ENCODE peak calls at places on chromosome 6, in four cellular contexts. One of them, this sample, is unnamed.
A peak's percentile ranks its signal among the peaks of the same experiment; 100 is the strongest.

GRCh38 chr6:13299909-13300308 is 28.4 kb downstream of the TBC1D7 start:
- DNase-seq in PC-3: no peak
- DNase-seq in fibroblast of lung: no peak
- DNase-seq in K562: no peak
- DNase-seq in this sample: peak; percentile 33

GRCh38 chr6:122170274-122170673 is 229.2 kb upstream of the HSF2 start:
- DNase-seq in PC-3: no peak
- DNase-seq in fibroblast of lung: no peak
- DNase-seq in K562: no peak
- DNase-seq in this sample: no peak

GRCh38 chr6:144474290-144474689 is 189.2 kb downstream of the UTRN start:
- DNase-seq in PC-3: no peak
- DNase-seq in fibroblast of lung: no peak
- DNase-seq in K562: no peak
- DNase-seq in this sample: no peak

GRCh38 chr6:142378138-142378875 is 76.5 kb downstream of the ADGRG6 start:
- DNase-seq in PC-3: peak; percentile 85
- DNase-seq in fibroblast of lung: peak; percentile 94
- DNase-seq in K562: no peak
- DNase-seq in this sample: no peak

GRCh38 chr6:158160932-158161539 is 7.0 kb downstream of the SERAC1 start:
- DNase-seq in PC-3: no peak
- DNase-seq in fibroblast of lung: peak; percentile 77
- DNase-seq in K562: no peak
- DNase-seq in this sample: no peak

GRCh38 chr6:152273638-152274037 is 363.5 kb downstream of the SYNE1 start:
- DNase-seq in PC-3: no peak
- DNase-seq in fibroblast of lung: peak; percentile 76
- DNase-seq in K562: no peak
- DNase-seq in this sample: peak; percentile 84

GRCh38 chr6:113879186-113880096 is 22.3 kb downstream of the MARCKS start:
- DNase-seq in PC-3: peak; percentile 76
- DNase-seq in fibroblast of lung: peak; percentile 84
- DNase-seq in K562: peak; percentile 36
- DNase-seq in this sample: peak; percentile 80

GRCh38 chr6:12548526-12548925 is 168.0 kb upstream of the PHACTR1 start:
- DNase-seq in PC-3: no peak
- DNase-seq in fibroblast of lung: peak; percentile 95
- DNase-seq in K562: no peak
- DNase-seq in this sample: no peak

GRCh38 chr6:82385102-82385501 is 21.5 kb downstream of the TPBG start:
- DNase-seq in PC-3: no peak
- DNase-seq in fibroblast of lung: no peak
- DNase-seq in K562: no peak
- DNase-seq in this sample: peak; percentile 76

GRCh38 chr6:159172066-159172465 is 2.9 kb downstream of the FNDC1 start:
- DNase-seq in PC-3: no peak
- DNase-seq in fibroblast of lung: peak; percentile 79
- DNase-seq in K562: no peak
- DNase-seq in this sample: no peak

GRCh38 chr6:2529217-2529719 is 221.5 kb downstream of the MYLK4 start:
- DNase-seq in PC-3: no peak
- DNase-seq in fibroblast of lung: no peak
- DNase-seq in K562: no peak
- DNase-seq in this sample: no peak

GRCh38 chr6:6543181-6543879 is 45.2 kb upstream of the LY86 start:
- DNase-seq in PC-3: no peak
- DNase-seq in fibroblast of lung: no peak
- DNase-seq in K562: no peak
- DNase-seq in this sample: no peak

GRCh38 chr6:85424981-85425380 is 24.9 kb upstream of the NT5E start:
- DNase-seq in PC-3: no peak
- DNase-seq in fibroblast of lung: no peak
- DNase-seq in K562: no peak
- DNase-seq in this sample: no peak

GRCh38 chr6:170293881-170294755 is 3.2 kb upstream of the DLL1 start:
- DNase-seq in PC-3: no peak
- DNase-seq in fibroblast of lung: no peak
- DNase-seq in K562: no peak
- DNase-seq in this sample: no peak

GRCh38 chr6:75882734-75883133 is 133.7 kb downstream of the MYO6 start:
- DNase-seq in PC-3: peak; percentile 76
- DNase-seq in fibroblast of lung: peak; percentile 59
- DNase-seq in K562: no peak
- DNase-seq in this sample: no peak

GRCh38 chr6:45398075-45398817 is 20.5 kb upstream of the SUPT3H start:
- DNase-seq in PC-3: peak; percentile 94
- DNase-seq in fibroblast of lung: peak; percentile 61
- DNase-seq in K562: no peak
- DNase-seq in this sample: no peak

GRCh38 chr6:158142789-158143188 is 25.3 kb downstream of the SERAC1 start:
- DNase-seq in PC-3: peak; percentile 96
- DNase-seq in fibroblast of lung: peak; percentile 79
- DNase-seq in K562: no peak
- DNase-seq in this sample: no peak

GRCh38 chr6:157760589-157761330 is 62.3 kb upstream of the SNX9 start:
- DNase-seq in PC-3: peak; percentile 86
- DNase-seq in fibroblast of lung: peak; percentile 88
- DNase-seq in K562: no peak
- DNase-seq in this sample: peak; percentile 42

GRCh38 chr6:54878705-54879104 is 32.1 kb downstream of the FAM83B start:
- DNase-seq in PC-3: peak; percentile 69
- DNase-seq in fibroblast of lung: no peak
- DNase-seq in K562: no peak
- DNase-seq in this sample: no peak

GRCh38 chr6:125869427-125869826 is 78.7 kb downstream of the NCOA7 start:
- DNase-seq in PC-3: no peak
- DNase-seq in fibroblast of lung: no peak
- DNase-seq in K562: no peak
- DNase-seq in this sample: no peak

GRCh38 chr6:135159531-135159930 is 21.6 kb upstream of the MYB start:
- DNase-seq in PC-3: no peak
- DNase-seq in fibroblast of lung: no peak
- DNase-seq in K562: no peak
- DNase-seq in this sample: no peak

GRCh38 chr6:84641076-84641475 is 123.3 kb downstream of the TBX18 start:
- DNase-seq in PC-3: no peak
- DNase-seq in fibroblast of lung: peak; percentile 35
- DNase-seq in K562: no peak
- DNase-seq in this sample: no peak

GRCh38 chr6:79538481-79538971 is 1.3 kb upstream of the LCA5 start:
- DNase-seq in PC-3: peak; percentile 15
- DNase-seq in fibroblast of lung: peak; percentile 41
- DNase-seq in K562: no peak
- DNase-seq in this sample: no peak

GRCh38 chr6:169251822-169252804 is 1.5 kb downstream of the THBS2 start:
- DNase-seq in PC-3: no peak
- DNase-seq in fibroblast of lung: no peak
- DNase-seq in K562: no peak
- DNase-seq in this sample: peak; percentile 75

GRCh38 chr6:149933036-149933435 is 8.8 kb upstream of the ULBP2 start:
- DNase-seq in PC-3: no peak
- DNase-seq in fibroblast of lung: no peak
- DNase-seq in K562: no peak
- DNase-seq in this sample: peak; percentile 13

GRCh38 chr6:2990179-2990931 is 9.3 kb upstream of the NQO2 start:
- DNase-seq in PC-3: peak; percentile 37
- DNase-seq in fibroblast of lung: peak; percentile 75
- DNase-seq in K562: peak; percentile 49
- DNase-seq in this sample: peak; percentile 71

GRCh38 chr6:47165918-47166317 is 123.8 kb upstream of the ADGRF1 start:
- DNase-seq in PC-3: no peak
- DNase-seq in fibroblast of lung: peak; percentile 35
- DNase-seq in K562: no peak
- DNase-seq in this sample: no peak

GRCh38 chr6:158321960-158322359 is 9.7 kb downstream of the TULP4 start:
- DNase-seq in PC-3: peak; percentile 79
- DNase-seq in fibroblast of lung: peak; percentile 83
- DNase-seq in K562: no peak
- DNase-seq in this sample: no peak

GRCh38 chr6:154539593-154540269 is 29.2 kb upstream of the CNKSR3 start:
- DNase-seq in PC-3: peak; percentile 20
- DNase-seq in fibroblast of lung: no peak
- DNase-seq in K562: no peak
- DNase-seq in this sample: no peak
- H3K4me1 ChIP-seq in PC-3: no peaks in the 10 kb centered on the region
- H3K4me1 ChIP-seq in fibroblast of lung: no peaks in the 10 kb centered on the region
- H3K4me1 ChIP-seq in K562: peaks cover 7% of the 10 kb centered on the region
- H3K4me1 ChIP-seq in this sample: peaks cover 7% of the 10 kb centered on the region

GRCh38 chr6:25051083-25051482 is 115.3 kb upstream of the RIPOR2 start:
- DNase-seq in PC-3: no peak
- DNase-seq in fibroblast of lung: no peak
- DNase-seq in K562: no peak
- DNase-seq in this sample: no peak
- H3K9ac ChIP-seq in PC-3: no peak overlapping the region
- H3K9ac ChIP-seq in fibroblast of lung: no peak overlapping the region
- H3K9ac ChIP-seq in K562: no peak overlapping the region
- H3K9ac ChIP-seq in this sample: no peak overlapping the region

GRCh38 chr6:26019261-26019845 is 56.8 kb downstream of the TRIM38 start:
- DNase-seq in PC-3: no peak
- DNase-seq in fibroblast of lung: no peak
- DNase-seq in K562: no peak
- DNase-seq in this sample: no peak

GRCh38 chr6:26021350-26022165 is 59.0 kb downstream of the TRIM38 start:
- DNase-seq in PC-3: peak; percentile 97
- DNase-seq in fibroblast of lung: peak; percentile 93
- DNase-seq in K562: peak; percentile 92
- DNase-seq in this sample: peak; percentile 97

GRCh38 chr6:26020983-26021349 is 58.4 kb downstream of the TRIM38 start:
- DNase-seq in PC-3: peak; percentile 69
- DNase-seq in fibroblast of lung: peak; percentile 75
- DNase-seq in K562: no peak
- DNase-seq in this sample: peak; percentile 83

GRCh38 chr6:26022166-26022510 is 59.5 kb downstream of the TRIM38 start:
- DNase-seq in PC-3: peak; percentile 77
- DNase-seq in fibroblast of lung: peak; percentile 84
- DNase-seq in K562: peak; percentile 71
- DNase-seq in this sample: peak; percentile 80

DNA sequence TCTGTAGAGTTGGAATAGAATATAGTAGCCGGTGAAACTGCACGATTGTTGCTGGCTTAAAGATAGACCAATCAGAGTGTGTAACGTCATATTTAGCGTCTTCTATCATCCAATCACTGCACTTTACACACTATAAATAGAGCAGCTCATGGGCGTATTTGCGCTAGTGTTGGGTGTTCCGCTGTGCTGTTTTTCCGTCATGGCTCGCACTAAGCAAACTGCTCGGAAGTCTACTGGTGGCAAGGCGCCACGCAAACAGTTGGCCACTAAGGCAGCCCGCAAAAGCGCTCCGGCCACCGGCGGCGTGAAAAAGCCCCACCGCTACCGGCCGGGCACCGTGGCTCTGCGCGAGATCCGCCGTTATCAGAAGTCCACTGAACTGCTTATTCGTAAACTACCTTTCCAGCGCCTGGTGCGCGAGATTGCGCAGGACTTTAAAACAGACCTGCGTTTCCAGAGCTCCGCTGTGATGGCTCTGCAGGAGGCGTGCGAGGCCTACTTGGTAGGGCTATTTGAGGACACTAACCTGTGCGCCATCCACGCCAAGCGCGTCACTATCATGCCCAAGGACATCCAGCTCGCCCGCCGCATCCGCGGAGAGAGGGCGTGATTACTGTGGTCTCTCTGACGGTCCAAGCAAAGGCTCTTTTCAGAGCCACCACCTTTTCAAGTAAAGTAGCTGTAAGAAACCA is 57.8 kb downstream of the TRIM38 start:
- DNase-seq in PC-3: peak; percentile 97
- DNase-seq in fibroblast of lung: peak; percentile 89
- DNase-seq in K562: peak; percentile 61
- DNase-seq in this sample: peak; percentile 87
- H3K4me3 ChIP-seq in PC-3: peak overlapping the region; percentile 96
- H3K4me3 ChIP-seq in fibroblast of lung: peak overlapping the region; percentile 59
- H3K4me3 ChIP-seq in K562: peak overlapping the region; percentile 49
- H3K4me3 ChIP-seq in this sample: no peak overlapping the region

GRCh38 chr6:163531122-163531521 is 116.6 kb downstream of the QKI start:
- DNase-seq in PC-3: no peak
- DNase-seq in fibroblast of lung: no peak
- DNase-seq in K562: no peak
- DNase-seq in this sample: no peak
- H3K4me1 ChIP-seq in PC-3: peaks cover 37% of the 10 kb centered on the region
- H3K4me1 ChIP-seq in fibroblast of lung: peaks cover 41% of the 10 kb centered on the region
- H3K4me1 ChIP-seq in K562: peaks cover 3% of the 10 kb centered on the region
- H3K4me1 ChIP-seq in this sample: no peaks in the 10 kb centered on the region

DNA sequence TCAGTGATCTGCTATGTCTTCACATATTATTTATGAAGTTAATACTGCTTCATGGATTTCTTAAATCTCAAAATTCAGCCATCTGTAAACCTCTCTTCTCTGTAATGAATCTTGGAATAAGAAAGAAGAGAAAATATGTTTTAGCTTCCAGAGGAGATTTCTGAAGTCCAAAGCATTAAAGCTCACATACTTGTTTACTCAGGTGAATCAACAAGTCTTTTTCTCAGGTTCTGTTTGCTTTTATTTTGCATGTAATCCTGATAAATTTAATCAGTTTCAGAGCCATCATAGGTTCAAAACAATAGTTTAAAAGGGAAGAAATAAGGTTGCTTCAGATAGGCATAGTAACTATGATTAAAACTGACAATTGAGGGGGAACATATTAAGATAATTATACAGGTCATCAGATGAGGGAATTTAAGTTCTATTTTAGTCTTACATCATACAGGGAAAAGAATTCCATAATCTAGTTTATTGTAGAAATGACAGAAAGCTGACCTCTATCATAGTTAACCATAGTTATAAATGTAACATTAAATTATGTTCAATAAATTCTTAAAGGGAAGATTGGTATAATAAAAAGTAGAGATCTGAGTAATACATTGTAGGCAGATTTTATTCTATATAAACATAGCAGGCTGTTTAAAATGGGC is 716.2 kb downstream of the EYS start:
- DNase-seq in PC-3: no peak
- DNase-seq in fibroblast of lung: no peak
- DNase-seq in K562: no peak
- DNase-seq in this sample: no peak
- H3K9ac ChIP-seq in PC-3: no peak overlapping the region
- H3K9ac ChIP-seq in fibroblast of lung: no peak overlapping the region
- H3K9ac ChIP-seq in K562: no peak overlapping the region
- H3K9ac ChIP-seq in this sample: peak overlapping the region; percentile 48

GRCh38 chr6:33704215-33704817 is 7.2 kb downstream of the UQCC2 start:
- DNase-seq in PC-3: no peak
- DNase-seq in fibroblast of lung: no peak
- DNase-seq in K562: no peak
- DNase-seq in this sample: no peak
- H3K4me3 ChIP-seq in PC-3: no peak overlapping the region
- H3K4me3 ChIP-seq in fibroblast of lung: no peak overlapping the region
- H3K4me3 ChIP-seq in K562: no peak overlapping the region
- H3K4me3 ChIP-seq in this sample: no peak overlapping the region

GRCh38 chr6:156756630-156757610 is 20.3 kb upstream of the ARID1B start:
- DNase-seq in PC-3: no peak
- DNase-seq in fibroblast of lung: no peak
- DNase-seq in K562: no peak
- DNase-seq in this sample: no peak
- H3K4me1 ChIP-seq in PC-3: no peaks in the 10 kb centered on the region
- H3K4me1 ChIP-seq in fibroblast of lung: no peaks in the 10 kb centered on the region
- H3K4me1 ChIP-seq in K562: peaks cover 3% of the 10 kb centered on the region
- H3K4me1 ChIP-seq in this sample: no peaks in the 10 kb centered on the region

GRCh38 chr6:36823421-36824096 is 15.7 kb downstream of the CPNE5 start:
- DNase-seq in PC-3: no peak
- DNase-seq in fibroblast of lung: peak; percentile 30
- DNase-seq in K562: no peak
- DNase-seq in this sample: no peak
- H3K9ac ChIP-seq in PC-3: no peak overlapping the region
- H3K9ac ChIP-seq in fibroblast of lung: no peak overlapping the region
- H3K9ac ChIP-seq in K562: no peak overlapping the region
- H3K9ac ChIP-seq in this sample: no peak overlapping the region